ENCODE peak calls at places on chromosomes 2 and 18, in eight cellular contexts. One of them, this sample, is unnamed.

GRCh38 chr2:72291059-72291458 is 143.4 kb upstream of the CYP26B1 start:
- DNase-seq in esophagus squamous epithelium: no peak
- DNase-seq in testis: no peak
- DNase-seq in adrenal gland: no peak
- DNase-seq in NB4: no peak
- DNase-seq in endothelial cell of umbilical vein: peak; percentile 16
- DNase-seq in ovary: no peak
- DNase-seq in Peyer's patch: no peak
- DNase-seq in this sample: no peak

GRCh38 chr18:78542204-78542603 is 437.4 kb upstream of the SALL3 start:
- DNase-seq in testis: peak; percentile 89
- DNase-seq in endothelial cell of umbilical vein: no peak
- DNase-seq in adrenal gland: peak; percentile 62
- DNase-seq in esophagus squamous epithelium: no peak
- DNase-seq in NB4: no peak
- DNase-seq in ovary: no peak
- DNase-seq in Peyer's patch: no peak
- DNase-seq in this sample: no peak

GRCh38 chr2:156175946-156176345 is 156.6 kb downstream of the NR4A2 start:
- DNase-seq in adrenal gland: no peak
- DNase-seq in endothelial cell of umbilical vein: no peak
- DNase-seq in testis: no peak
- DNase-seq in NB4: no peak
- DNase-seq in esophagus squamous epithelium: no peak
- DNase-seq in ovary: no peak
- DNase-seq in Peyer's patch: no peak
- DNase-seq in this sample: no peak

GRCh38 chr2:169007941-169008340 is 23.2 kb downstream of the ABCB11 start:
- DNase-seq in adrenal gland: no peak
- DNase-seq in NB4: peak; percentile 48
- DNase-seq in esophagus squamous epithelium: no peak
- DNase-seq in ovary: no peak
- DNase-seq in endothelial cell of umbilical vein: peak; percentile 20
- DNase-seq in Peyer's patch: no peak
- DNase-seq in testis: no peak
- DNase-seq in this sample: no peak

GRCh38 chr2:129764376-129765325 is 214.8 kb upstream of the RAB6C start:
- DNase-seq in ovary: no peak
- DNase-seq in adrenal gland: no peak
- DNase-seq in Peyer's patch: peak; percentile 42
- DNase-seq in NB4: peak; percentile 27
- DNase-seq in testis: no peak
- DNase-seq in esophagus squamous epithelium: no peak
- DNase-seq in endothelial cell of umbilical vein: no peak
- DNase-seq in this sample: no peak

GRCh38 chr2:64942693-64943092 is 46.5 kb upstream of the SLC1A4 start:
- DNase-seq in endothelial cell of umbilical vein: no peak
- DNase-seq in adrenal gland: no peak
- DNase-seq in testis: no peak
- DNase-seq in esophagus squamous epithelium: no peak
- DNase-seq in ovary: no peak
- DNase-seq in Peyer's patch: no peak
- DNase-seq in NB4: peak; percentile 27
- DNase-seq in this sample: no peak

GRCh38 chr2:42141687-42142475 is 27.3 kb upstream of the EML4 start:
- DNase-seq in ovary: peak; percentile 52
- DNase-seq in endothelial cell of umbilical vein: peak; percentile 81
- DNase-seq in NB4: peak; percentile 89
- DNase-seq in esophagus squamous epithelium: no peak
- DNase-seq in Peyer's patch: peak; percentile 52
- DNase-seq in testis: peak; percentile 25
- DNase-seq in adrenal gland: peak; percentile 57
- DNase-seq in this sample: no peak

GRCh38 chr18:44079602-44080001 is 601.1 kb upstream of the SETBP1 start:
- DNase-seq in ovary: no peak
- DNase-seq in adrenal gland: no peak
- DNase-seq in esophagus squamous epithelium: no peak
- DNase-seq in testis: peak; percentile 22
- DNase-seq in NB4: no peak
- DNase-seq in Peyer's patch: no peak
- DNase-seq in endothelial cell of umbilical vein: peak; percentile 57
- DNase-seq in this sample: no peak

GRCh38 chr2:167550448-167550847 is 662.2 kb downstream of the XIRP2 start:
- DNase-seq in adrenal gland: no peak
- DNase-seq in NB4: peak; percentile 25
- DNase-seq in Peyer's patch: no peak
- DNase-seq in ovary: no peak
- DNase-seq in endothelial cell of umbilical vein: peak; percentile 35
- DNase-seq in esophagus squamous epithelium: no peak
- DNase-seq in testis: no peak
- DNase-seq in this sample: peak; percentile 16

GRCh38 chr2:45578056-45578843 is 32.8 kb downstream of the SRBD1 start:
- DNase-seq in NB4: peak; percentile 68
- DNase-seq in testis: no peak
- DNase-seq in ovary: no peak
- DNase-seq in Peyer's patch: no peak
- DNase-seq in endothelial cell of umbilical vein: peak; percentile 67
- DNase-seq in esophagus squamous epithelium: no peak
- DNase-seq in adrenal gland: no peak
- DNase-seq in this sample: no peak

GRCh38 chr18:58934356-58934755 is 69.7 kb downstream of the ZNF532 start:
- DNase-seq in adrenal gland: no peak
- DNase-seq in esophagus squamous epithelium: no peak
- DNase-seq in endothelial cell of umbilical vein: no peak
- DNase-seq in NB4: no peak
- DNase-seq in Peyer's patch: no peak
- DNase-seq in testis: no peak
- DNase-seq in ovary: no peak
- DNase-seq in this sample: no peak

GRCh38 chr2:11406492-11407381 is 59.2 kb downstream of the E2F6 start:
- DNase-seq in endothelial cell of umbilical vein: no peak
- DNase-seq in adrenal gland: no peak
- DNase-seq in Peyer's patch: no peak
- DNase-seq in NB4: peak; percentile 15
- DNase-seq in testis: peak; percentile 65
- DNase-seq in ovary: peak; percentile 68
- DNase-seq in esophagus squamous epithelium: no peak
- DNase-seq in this sample: peak; percentile 35

GRCh38 chr2:20457661-20458630 is 11.1 kb downstream of the RHOB start:
- DNase-seq in ovary: peak; percentile 5
- DNase-seq in endothelial cell of umbilical vein: no peak
- DNase-seq in Peyer's patch: no peak
- DNase-seq in adrenal gland: peak; percentile 14
- DNase-seq in esophagus squamous epithelium: no peak
- DNase-seq in testis: no peak
- DNase-seq in NB4: no peak
- DNase-seq in this sample: no peak

GRCh38 chr2:238138331-238139102 is at the start of gene KLHL30:
- DNase-seq in Peyer's patch: no peak
- DNase-seq in endothelial cell of umbilical vein: no peak
- DNase-seq in adrenal gland: no peak
- DNase-seq in ovary: no peak
- DNase-seq in testis: no peak
- DNase-seq in esophagus squamous epithelium: no peak
- DNase-seq in NB4: peak; percentile 63
- DNase-seq in this sample: no peak
- TF ChIP-seq POLR2A in Peyer's patch: no peak
- TF ChIP-seq POLR2A in endothelial cell of umbilical vein: no peak
- TF ChIP-seq POLR2A in adrenal gland: no peak
- TF ChIP-seq POLR2A in ovary: no peak
- TF ChIP-seq POLR2A in testis: no peak
- TF ChIP-seq POLR2A in esophagus squamous epithelium: no peak
- TF ChIP-seq POLR2A in NB4: no peak
- TF ChIP-seq POLR2A in this sample: no peak

GRCh38 chr2:231960810-231961348 is 634 bp upstream of the DIS3L2 start:
- DNase-seq in esophagus squamous epithelium: no peak
- DNase-seq in ovary: no peak
- DNase-seq in endothelial cell of umbilical vein: no peak
- DNase-seq in NB4: no peak
- DNase-seq in adrenal gland: no peak
- DNase-seq in Peyer's patch: no peak
- DNase-seq in testis: no peak
- DNase-seq in this sample: no peak

GRCh38 chr2:231965118-231965517 is 3.6 kb downstream of the DIS3L2 start:
- DNase-seq in NB4: peak; percentile 18
- DNase-seq in endothelial cell of umbilical vein: no peak
- DNase-seq in adrenal gland: no peak
- DNase-seq in testis: no peak
- DNase-seq in ovary: no peak
- DNase-seq in Peyer's patch: no peak
- DNase-seq in esophagus squamous epithelium: no peak
- DNase-seq in this sample: no peak

GRCh38 chr2:231957913-231958763 is 3.4 kb upstream of the DIS3L2 start:
- DNase-seq in esophagus squamous epithelium: no peak
- DNase-seq in adrenal gland: no peak
- DNase-seq in Peyer's patch: no peak
- DNase-seq in NB4: no peak
- DNase-seq in ovary: no peak
- DNase-seq in testis: no peak
- DNase-seq in endothelial cell of umbilical vein: no peak
- DNase-seq in this sample: no peak

GRCh38 chr2:231966886-231967285 is 5.4 kb downstream of the DIS3L2 start:
- DNase-seq in NB4: peak; percentile 31
- DNase-seq in testis: no peak
- DNase-seq in esophagus squamous epithelium: no peak
- DNase-seq in ovary: no peak
- DNase-seq in endothelial cell of umbilical vein: no peak
- DNase-seq in adrenal gland: no peak
- DNase-seq in Peyer's patch: no peak
- DNase-seq in this sample: no peak

DNA sequence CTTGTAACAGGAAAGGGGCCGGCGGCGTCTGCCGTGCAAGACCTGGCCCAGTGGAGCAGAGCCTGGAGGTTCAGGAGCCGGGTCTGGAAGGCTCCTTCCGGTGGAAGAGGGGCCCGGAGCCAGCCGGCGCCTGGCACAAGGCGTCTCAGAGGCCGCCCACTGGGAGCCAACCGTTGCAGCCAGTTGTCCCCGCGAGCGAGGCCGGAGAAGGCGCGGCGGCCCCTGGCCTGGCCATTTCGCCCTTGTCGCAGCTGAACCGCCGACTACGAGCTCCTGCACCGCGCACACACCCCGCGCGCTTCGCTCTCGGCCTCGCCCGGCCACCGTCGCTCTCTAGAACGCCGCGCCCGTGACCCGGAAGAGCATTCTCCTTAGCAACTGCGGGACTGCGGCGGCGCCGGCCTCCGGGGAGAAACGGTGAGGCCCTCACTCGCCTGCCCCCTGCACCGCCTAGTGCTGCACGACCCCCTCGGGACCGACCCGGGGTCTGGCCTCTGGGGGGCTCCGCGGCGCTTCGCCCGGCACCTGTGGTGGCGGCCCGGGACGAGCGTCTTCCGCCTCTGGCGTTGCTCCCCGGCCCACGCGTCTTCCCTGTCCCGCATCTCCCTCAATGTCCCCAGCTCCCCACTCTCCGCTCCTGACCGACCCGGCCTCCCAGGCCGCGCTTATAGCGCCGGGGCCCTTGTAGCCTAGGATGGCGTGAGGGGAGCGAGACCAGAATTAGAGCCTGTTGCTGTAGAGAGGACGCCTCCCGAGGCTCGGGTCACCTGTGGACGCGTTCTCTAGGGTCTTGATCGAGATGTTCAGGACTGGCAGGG is at the start of gene DIS3L2:
- DNase-seq in adrenal gland: peak; percentile 79
- DNase-seq in testis: peak; percentile 92
- DNase-seq in NB4: peak; percentile 93
- DNase-seq in endothelial cell of umbilical vein: peak; percentile 82
- DNase-seq in esophagus squamous epithelium: peak; percentile 13
- DNase-seq in ovary: peak; percentile 73
- DNase-seq in Peyer's patch: peak; percentile 89
- DNase-seq in this sample: peak; percentile 81
- TF ChIP-seq POLR2A in adrenal gland: peak; percentile 50
- TF ChIP-seq POLR2A in testis: no peak
- TF ChIP-seq POLR2A in NB4: peak; percentile 47
- TF ChIP-seq POLR2A in endothelial cell of umbilical vein: peak; percentile 86
- TF ChIP-seq POLR2A in esophagus squamous epithelium: no peak
- TF ChIP-seq POLR2A in ovary: peak; percentile 52
- TF ChIP-seq POLR2A in Peyer's patch: peak; percentile 34
- TF ChIP-seq POLR2A in this sample: peak; percentile 75

DNA sequence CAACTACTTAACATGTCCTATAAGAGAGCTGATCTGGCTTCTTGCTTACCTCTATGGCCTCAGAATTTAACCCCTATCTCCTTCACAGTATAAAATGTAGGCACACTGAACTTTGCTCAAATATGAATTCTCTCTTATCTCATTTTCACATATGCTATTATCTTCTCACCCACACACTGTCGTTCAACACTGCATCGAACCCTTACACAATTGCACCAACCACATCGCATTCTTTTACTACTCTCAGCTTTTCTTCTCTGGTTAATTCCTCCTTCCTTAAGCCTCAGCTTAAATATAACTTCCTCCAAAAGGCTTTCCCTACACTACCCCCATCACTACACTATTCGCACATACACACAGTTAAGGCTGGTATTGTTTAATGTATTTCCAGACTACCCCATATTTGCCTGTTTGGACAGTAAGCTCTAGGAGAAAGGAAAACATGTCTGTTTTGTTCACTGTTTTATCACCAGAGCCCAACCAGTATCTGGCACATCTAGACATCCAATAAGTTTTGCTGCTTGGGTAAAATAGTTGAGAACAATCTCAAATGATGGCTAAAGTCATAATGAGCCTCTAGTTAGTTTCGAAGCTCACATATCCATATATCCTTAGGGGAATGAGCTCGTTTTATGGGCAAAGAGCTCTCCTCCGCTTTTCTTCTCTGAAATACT is 47.7 kb downstream of the HIBCH start:
- DNase-seq in ovary: no peak
- DNase-seq in adrenal gland: no peak
- DNase-seq in testis: no peak
- DNase-seq in Peyer's patch: no peak
- DNase-seq in esophagus squamous epithelium: no peak
- DNase-seq in NB4: no peak
- DNase-seq in endothelial cell of umbilical vein: no peak
- DNase-seq in this sample: no peak
- TF ChIP-seq POLR2A in ovary: no peak
- TF ChIP-seq POLR2A in adrenal gland: no peak
- TF ChIP-seq POLR2A in testis: no peak
- TF ChIP-seq POLR2A in Peyer's patch: no peak
- TF ChIP-seq POLR2A in esophagus squamous epithelium: no peak
- TF ChIP-seq POLR2A in NB4: no peak
- TF ChIP-seq POLR2A in endothelial cell of umbilical vein: no peak
- TF ChIP-seq POLR2A in this sample: no peak

DNA sequence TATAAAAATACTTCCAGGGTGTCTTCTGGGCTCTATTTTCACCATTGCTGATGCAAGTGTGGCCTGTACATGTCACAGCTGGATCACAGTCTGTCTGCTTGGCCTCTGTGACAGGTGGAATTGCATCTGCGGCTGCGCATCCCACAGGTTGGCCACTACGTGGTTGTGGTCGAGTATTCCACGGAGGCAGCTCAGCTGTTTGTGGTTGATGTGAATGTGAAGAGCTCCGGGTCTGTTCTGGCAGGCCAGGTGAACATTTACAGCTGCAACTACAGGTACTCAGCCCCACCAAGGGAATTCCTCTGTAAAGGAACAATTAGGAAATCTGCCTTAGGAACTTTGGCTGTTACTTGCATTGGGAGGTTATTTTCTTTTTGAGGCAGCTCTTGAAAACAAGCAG is 144.5 kb downstream of the LAMA3 start:
- DNase-seq in ovary: no peak
- DNase-seq in Peyer's patch: no peak
- DNase-seq in adrenal gland: no peak
- DNase-seq in esophagus squamous epithelium: no peak
- DNase-seq in NB4: no peak
- DNase-seq in endothelial cell of umbilical vein: no peak
- DNase-seq in testis: no peak
- DNase-seq in this sample: no peak
- TF ChIP-seq POLR2A in ovary: no peak
- TF ChIP-seq POLR2A in Peyer's patch: no peak
- TF ChIP-seq POLR2A in adrenal gland: no peak
- TF ChIP-seq POLR2A in esophagus squamous epithelium: no peak
- TF ChIP-seq POLR2A in NB4: no peak
- TF ChIP-seq POLR2A in endothelial cell of umbilical vein: no peak
- TF ChIP-seq POLR2A in testis: no peak
- TF ChIP-seq POLR2A in this sample: no peak

This sample was measured in H54.